ENCODE peak calls at places on chromosomes 4 and X, in nine cellular contexts. F, M, J, H, T, D, S, K and B are unnamed samples.

GRCh38 chrX:19593684-19594083 is 78.4 kb upstream of the MAP3K15 start:
- DNase-seq in H (no peak), J (no peak), S (peak; percentile 35), T (peak; percentile 11), D (no peak), M (no peak), K (peak; percentile 42), F (no peak), B (peak; percentile 87)

GRCh38 chr4:11769425-11769824 is 340.7 kb upstream of the HS3ST1 start:
- DNase-seq in K (peak; percentile 16), F (no peak), H (no peak), J (no peak), T (no peak), M (no peak), D (no peak), S (no peak), B (no peak)

GRCh38 chr4:127783026-127783769 is 1.1 kb downstream of the HSPA4L start:
- DNase-seq in S (peak; percentile 86), M (no peak), K (peak; percentile 86), T (peak; percentile 26), F (peak; percentile 67), H (peak; percentile 44), D (peak; percentile 57), J (peak; percentile 71), B (peak; percentile 88)

GRCh38 chr4:75555294-75556164 is at the start of gene ODAPH:
- DNase-seq in M (no peak), H (no peak), J (no peak), D (no peak), T (peak; percentile 41), S (no peak), F (no peak), K (peak; percentile 92), B (no peak)

GRCh38 chr4:3759236-3759635 is 6.9 kb upstream of the ADRA2C start:
- DNase-seq in M (no peak), S (no peak), T (no peak), H (no peak), F (no peak), J (no peak), D (no peak), K (no peak), B (no peak)

GRCh38 chrX:6226646-6227444 is 1.8 kb downstream of the NLGN4X start:
- DNase-seq in D (no peak), J (no peak), H (peak; percentile 13), T (no peak), K (peak; percentile 11), F (no peak), S (peak; percentile 15), M (no peak), B (no peak)

GRCh38 chr4:24372915-24373314 is 211.4 kb downstream of the DHX15 start:
- DNase-seq in D (no peak), M (no peak), F (no peak), T (no peak), H (no peak), J (no peak), S (peak; percentile 18), K (no peak), B (no peak)

GRCh38 chr4:186807131-186807530 is 83.5 kb upstream of the FAT1 start:
- DNase-seq in H (no peak), T (no peak), K (no peak), M (no peak), F (no peak), J (no peak), S (no peak), D (no peak), B (peak; percentile 22)

GRCh38 chr4:140136509-140136908 is 17.5 kb downstream of the MAML3 start:
- DNase-seq in S (no peak), T (no peak), D (no peak), M (no peak), H (no peak), J (no peak), K (peak; percentile 72), F (no peak), B (no peak)

GRCh38 chrX:1477801-1478458 is 25.2 kb upstream of the ASMTL start:
- DNase-seq in T (no peak), H (no peak), M (no peak), K (no peak), D (no peak), J (no peak), F (no peak), S (no peak), B (no peak)

GRCh38 chr4:140736669-140737343 is 19.4 kb downstream of the TBC1D9 start:
- DNase-seq in J (no peak), T (no peak), K (peak; percentile 36), F (no peak), M (no peak), S (no peak), D (no peak), H (no peak), B (no peak)

GRCh38 chr4:73068496-73069337 is 799 bp downstream of the COX18 start:
- DNase-seq in M (peak; percentile 7), T (no peak), F (no peak), S (no peak), H (no peak), J (no peak), K (peak; percentile 39), D (no peak), B (peak; percentile 9)

GRCh38 chrX:43961699-43962098 is 11.5 kb downstream of the NDP start:
- DNase-seq in K (no peak), S (no peak), M (no peak), T (no peak), J (no peak), H (no peak), F (no peak), D (no peak), B (no peak)

GRCh38 chr4:7434766-7435150 is at the start of gene PSAPL1:
- DNase-seq in M (no peak), J (peak; percentile 86), D (peak; percentile 39), S (peak; percentile 87), T (peak; percentile 79), H (peak; percentile 52), F (peak; percentile 77), K (peak; percentile 33), B (no peak)

GRCh38 chrX:349196-349595 is 30.6 kb upstream of the GTPBP6 start:
- DNase-seq in H (no peak), T (no peak), M (no peak), F (no peak), S (no peak), D (peak; percentile 52), K (peak; percentile 28), J (peak; percentile 45), B (no peak)

GRCh38 chrX:155056471-155056870 is 14.5 kb downstream of the CMC4 start:
- DNase-seq in M (no peak), K (no peak), F (no peak), D (no peak), T (no peak), H (no peak), J (no peak), S (no peak), B (no peak)

GRCh38 chrX:126551725-126552312 is 795 bp downstream of the DCAF12L1 start:
- DNase-seq in S (no peak), F (no peak), T (no peak), K (no peak), M (no peak), J (no peak), D (peak; percentile 38), H (peak; percentile 3), B (no peak)

DNA sequence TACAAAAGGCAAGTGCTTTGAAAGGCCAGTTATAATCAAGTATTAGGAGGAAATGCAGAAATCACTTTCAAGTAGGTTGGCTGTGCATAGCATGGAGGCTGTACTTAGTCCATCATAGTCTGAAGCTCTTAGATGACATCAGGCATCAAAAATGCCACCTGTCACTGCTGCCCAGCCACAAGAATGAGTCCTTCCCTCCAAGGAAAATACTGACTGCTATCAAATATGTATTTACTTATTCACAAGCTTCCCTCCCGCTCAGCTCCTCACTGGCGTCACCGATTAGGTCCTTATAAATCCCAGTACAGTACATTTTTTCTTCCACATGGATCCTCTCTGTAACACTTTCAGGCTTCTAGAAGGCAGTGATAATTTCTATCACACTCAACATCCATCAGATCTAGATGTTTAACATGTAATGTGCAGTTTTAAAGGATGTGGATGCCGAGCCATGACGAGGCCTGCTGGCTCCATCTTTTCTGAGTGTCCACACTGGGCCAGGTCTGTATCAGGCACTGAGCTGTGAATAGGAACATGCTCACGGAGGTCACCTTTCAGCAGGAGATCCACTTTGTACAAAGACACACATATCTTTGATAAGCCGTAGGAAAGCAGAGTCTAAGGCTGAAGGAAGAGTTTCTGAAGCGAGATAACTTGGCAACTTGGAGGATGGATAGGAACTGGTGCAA is 121.9 kb downstream of the PALLD start:
- DNase-seq in F (no peak), K (peak; percentile 97), M (no peak), H (no peak), T (peak; percentile 64), D (no peak), S (no peak), J (no peak), B (no peak)
- H3K4me3 ChIP-seq in F (no peak overlapping the region), K (no peak overlapping the region), M (no peak overlapping the region), H (no peak overlapping the region), T (no peak overlapping the region), D (no peak overlapping the region), S (no peak overlapping the region), J (no peak overlapping the region), B (no peak overlapping the region)

GRCh38 chr4:4782969-4783368 is 76.5 kb upstream of the MSX1 start:
- DNase-seq in T (no peak), S (no peak), K (no peak), H (no peak), D (no peak), F (no peak), J (no peak), M (no peak), B (no peak)

GRCh38 chr4:4780634-4781287 is 78.7 kb upstream of the MSX1 start:
- DNase-seq in S (no peak), F (no peak), D (no peak), K (peak; percentile 76), J (no peak), T (no peak), M (no peak), H (no peak), B (no peak)

GRCh38 chr4:4783847-4784246 is 75.6 kb upstream of the MSX1 start:
- DNase-seq in K (no peak), H (no peak), J (no peak), D (no peak), F (no peak), S (no peak), M (no peak), T (no peak), B (no peak)

GRCh38 chr4:4784379-4784778 is 75.1 kb upstream of the MSX1 start:
- DNase-seq in J (no peak), M (no peak), F (no peak), T (no peak), K (no peak), S (no peak), D (no peak), H (no peak), B (no peak)

GRCh38 chr4:4781936-4782754 is 77.3 kb upstream of the MSX1 start:
- DNase-seq in H (no peak), D (no peak), F (no peak), S (peak; percentile 44), M (no peak), T (no peak), J (no peak), K (peak; percentile 63), B (no peak)
- H3K9me3 ChIP-seq in H (no peaks in the 10 kb centered on the region), D (no peaks in the 10 kb centered on the region), F (no peaks in the 10 kb centered on the region), S (no peaks in the 10 kb centered on the region), M (no peaks in the 10 kb centered on the region), T (no peaks in the 10 kb centered on the region), J (no peaks in the 10 kb centered on the region), K (no peaks in the 10 kb centered on the region), B (no peaks in the 10 kb centered on the region)

GRCh38 chr4:104899863-104900262 is 246.8 kb upstream of the TET2 start:
- DNase-seq in M (no peak), J (no peak), S (no peak), H (no peak), K (no peak), T (no peak), F (no peak), D (no peak), B (no peak)
- H3K36me3 ChIP-seq in M (no peaks in the 10 kb centered on the region), J (no peaks in the 10 kb centered on the region), S (no peaks in the 10 kb centered on the region), H (no peaks in the 10 kb centered on the region), K (no peaks in the 10 kb centered on the region), T (no peaks in the 10 kb centered on the region), F (no peaks in the 10 kb centered on the region), D (no peaks in the 10 kb centered on the region), B (no peaks in the 10 kb centered on the region)

GRCh38 chr4:183959349-183959748 is 54.2 kb downstream of the STOX2 start:
- DNase-seq in D (no peak), F (no peak), K (no peak), T (no peak), M (no peak), J (no peak), H (no peak), S (no peak), B (no peak)
- H3K4me3 ChIP-seq in D (peak overlapping the region; percentile 54), F (no peak overlapping the region), K (no peak overlapping the region), T (no peak overlapping the region), M (no peak overlapping the region), J (no peak overlapping the region), H (peak overlapping the region; percentile 31), S (no peak overlapping the region), B (no peak overlapping the region)